ENCODE peak calls at places on chromosomes 7 and 10, in seven cellular contexts. E is activated CD8-positive, alpha-beta memory T cell treated with anti-CD3 and anti-CD28 coated beads for 48 hours; P is activated CD4-positive, alpha-beta T cell treated with anti-CD3 and anti-CD28 coated beads, Interleukin-2, amount 50 U/mL, for 24 hours; Q is activated T-cell treated with anti-CD3 and anti-CD28 coated beads for 4 hours; S is MV-4-11; K is epithelial cell of prostate; O is AG09319. U is an unnamed sample.
A peak's percentile ranks its signal among the peaks of the same experiment; 100 is the strongest.

GRCh38 chr10:92800122-92800521 is 48.2 kb upstream of the EXOC6 start:
- DNase-seq in K (no peak), E (no peak), P (no peak), Q (no peak), S (no peak), O (no peak), U (no peak)

GRCh38 chr7:74606101-74606908 is 51.2 kb upstream of the GTF2I start:
- DNase-seq in Q (peak; percentile 19), E (peak; percentile 19), O (no peak), K (no peak), P (no peak), S (peak; percentile 8), U (no peak)

GRCh38 chr10:104028146-104028545 is 57.5 kb downstream of the COL17A1 start:
- DNase-seq in P (peak; percentile 9), Q (peak; percentile 23), O (no peak), S (no peak), E (no peak), K (no peak), U (no peak)

GRCh38 chr7:130047801-130048200 is 3.4 kb downstream of the ZC3HC1 start:
- DNase-seq in E (no peak), K (no peak), Q (no peak), S (no peak), O (no peak), P (no peak), U (no peak)

GRCh38 chr10:16440396-16441105 is 3.7 kb downstream of the PTER start:
- DNase-seq in P (no peak), K (peak; percentile 70), Q (no peak), O (no peak), E (no peak), S (no peak), U (no peak)

GRCh38 chr7:5414876-5415275 is 8.8 kb downstream of the TNRC18 start:
- DNase-seq in S (no peak), Q (no peak), E (no peak), P (no peak), K (no peak), O (no peak), U (no peak)

GRCh38 chr10:28879875-28880381 is 202.6 kb downstream of the BAMBI start:
- DNase-seq in K (no peak), P (no peak), E (no peak), S (no peak), O (no peak), Q (no peak), U (no peak)

GRCh38 chr7:73829921-73830617 is 727 bp upstream of the CLDN4 start:
- DNase-seq in E (no peak), S (no peak), P (no peak), O (no peak), K (no peak), Q (no peak), U (no peak)

GRCh38 chr7:122257056-122257455 is 47.5 kb downstream of the FEZF1 start:
- DNase-seq in O (no peak), P (no peak), E (no peak), S (no peak), K (no peak), Q (no peak), U (no peak)

GRCh38 chr10:84138478-84139125 is 707 bp upstream of the GHITM start:
- DNase-seq in E (peak; percentile 22), S (peak; percentile 28), O (no peak), P (peak; percentile 65), K (no peak), Q (peak; percentile 34), U (no peak)

GRCh38 chr7:127586346-127586745 is 950 bp upstream of the GCC1 start:
- DNase-seq in E (no peak), P (no peak), K (no peak), Q (no peak), O (no peak), S (no peak), U (no peak)

GRCh38 chr10:78464118-78464855 is 430.6 kb downstream of the RPS24 start:
- DNase-seq in P (no peak), O (no peak), K (no peak), Q (no peak), E (no peak), S (no peak), U (no peak)